ENCODE peak calls at places on chromosomes 12 and 14, in nine cellular contexts. F, U, X, M, N, G, S, I and D are unnamed samples.

GRCh38 chr14:94113490-94113889 is 3.0 kb downstream of the IFI27 start:
- DNase-seq in F (peak; percentile 22), U (no peak), X (no peak), M (peak; percentile 30), N (peak; percentile 62), G (no peak), S (no peak), I (no peak), D (peak; percentile 76)

GRCh38 chr14:80475074-80475473 is 263.8 kb upstream of the DIO2 start:
- DNase-seq in F (peak; percentile 82), U (no peak), X (no peak), M (no peak), N (no peak), G (no peak), S (no peak), I (no peak), D (no peak)

GRCh38 chr12:105485321-105485910 is 154.9 kb downstream of the C12orf75 start:
- DNase-seq in F (peak; percentile 65), U (no peak), X (no peak), M (peak; percentile 99), N (peak; percentile 9), G (peak; percentile 15), S (peak; percentile 22), I (peak; percentile 68), D (peak; percentile 28)

GRCh38 chr14:24316597-24316950 is 5.3 kb downstream of the LTB4R start:
- DNase-seq in F (no peak), U (no peak), X (no peak), M (no peak), N (no peak), G (no peak), S (no peak), I (no peak), D (no peak)

GRCh38 chr12:123478762-123479161 is 20.8 kb downstream of the SNRNP35 start:
- DNase-seq in F (peak; percentile 18), U (no peak), X (no peak), M (peak; percentile 94), N (no peak), G (no peak), S (no peak), I (peak; percentile 95), D (peak; percentile 77)

GRCh38 chr14:38089123-38089522 is 118.6 kb upstream of the SSTR1 start:
- DNase-seq in F (no peak), U (no peak), X (no peak), M (no peak), N (no peak), G (no peak), S (no peak), I (no peak), D (no peak)

GRCh38 chr14:73489481-73490175 is 1.1 kb upstream of the RIOX1 start:
- DNase-seq in F (no peak), U (no peak), X (no peak), M (no peak), N (no peak), G (no peak), S (no peak), I (no peak), D (no peak)

GRCh38 chr12:57236224-57236924 is 6.9 kb downstream of the SHMT2 start:
- DNase-seq in F (no peak), U (no peak), X (no peak), M (no peak), N (no peak), G (no peak), S (no peak), I (no peak), D (no peak)

GRCh38 chr14:36485773-36486172 is 34.3 kb downstream of the NKX2-1 start:
- DNase-seq in F (no peak), U (no peak), X (no peak), M (no peak), N (no peak), G (no peak), S (no peak), I (no peak), D (no peak)

GRCh38 chr12:45483571-45483970 is 245.9 kb upstream of the ARID2 start:
- DNase-seq in F (peak; percentile 3), U (no peak), X (no peak), M (no peak), N (peak; percentile 40), G (peak; percentile 68), S (no peak), I (peak; percentile 65), D (no peak)

GRCh38 chr14:75010472-75010871 is 7.8 kb downstream of the EIF2B2 start:
- DNase-seq in F (no peak), U (no peak), X (no peak), M (no peak), N (no peak), G (no peak), S (no peak), I (no peak), D (no peak)

GRCh38 chr12:74780458-74781241 is 243.0 kb downstream of the ATXN7L3B start:
- DNase-seq in F (peak; percentile 46), U (no peak), X (no peak), M (no peak), N (no peak), G (no peak), S (no peak), I (no peak), D (no peak)

GRCh38 chr14:104888489-104889373 is 23.7 kb downstream of the CEP170B start:
- DNase-seq in F (no peak), U (peak; percentile 10), X (no peak), M (no peak), N (no peak), G (peak; percentile 13), S (no peak), I (no peak), D (peak; percentile 26)

GRCh38 chr12:58584885-58585284 is 335.4 kb downstream of the LRIG3 start:
- DNase-seq in F (peak; percentile 37), U (no peak), X (no peak), M (no peak), N (no peak), G (no peak), S (no peak), I (no peak), D (no peak)

GRCh38 chr12:72035625-72036024 is 97.0 kb downstream of the TPH2 start:
- DNase-seq in F (no peak), U (no peak), X (no peak), M (no peak), N (no peak), G (no peak), S (no peak), I (no peak), D (no peak)
- TF ChIP-seq POLR2A in F (no peak), U (no peak), X (no peak), M (no peak), N (no peak), G (no peak), S (no peak), I (no peak), D (no peak)

DNA sequence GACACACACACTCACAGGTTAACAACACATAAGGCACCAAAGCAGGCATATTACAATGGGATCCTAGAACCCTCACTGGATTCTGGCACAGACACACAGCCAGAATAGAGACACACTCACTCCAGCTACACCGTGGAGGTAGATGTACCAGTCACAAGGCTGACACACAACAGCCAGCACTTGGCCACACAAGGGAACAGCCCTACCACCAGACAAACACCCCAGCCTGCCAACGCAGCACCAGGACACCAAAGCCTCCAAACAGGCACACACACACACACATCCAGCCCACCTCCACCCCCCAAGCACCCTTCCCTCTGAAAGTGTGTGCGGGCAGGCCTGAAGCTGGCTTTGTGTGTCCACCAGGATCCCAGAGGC is 10.9 kb upstream of the ITGB7 start:
- DNase-seq in F (peak; percentile 27), U (no peak), X (no peak), M (no peak), N (no peak), G (no peak), S (peak; percentile 39), I (no peak), D (no peak)
- H3K27ac ChIP-seq in F (peak overlapping the region; percentile 58), U (peak overlapping the region; percentile 98), X (peak overlapping the region; percentile 46), M (no peak overlapping the region), N (no peak overlapping the region), G (peak overlapping the region; percentile 99), S (peak overlapping the region; percentile 98), I (peak overlapping the region; percentile 98), D (peak overlapping the region; percentile 100)

DNA sequence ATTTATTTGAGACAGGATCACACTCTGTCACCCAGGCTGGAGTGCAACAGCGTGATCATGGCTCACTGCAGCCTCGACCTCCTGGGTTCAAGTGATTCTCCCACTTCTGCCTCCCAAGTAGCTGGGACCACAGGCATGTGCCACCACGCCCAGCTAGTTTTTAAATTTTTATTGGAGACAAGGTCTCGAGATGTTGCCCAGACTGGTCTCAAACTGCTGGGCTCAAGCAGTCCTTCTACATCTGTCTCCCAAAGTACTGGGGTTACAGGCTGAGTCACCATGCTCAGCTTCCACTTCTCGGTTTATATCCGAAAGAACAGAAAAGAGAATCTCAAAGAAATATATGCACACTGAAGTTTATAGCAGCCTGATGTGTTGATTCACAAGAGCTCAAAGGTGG is 107.5 kb downstream of the SCARB1 start:
- DNase-seq in F (no peak), U (no peak), X (no peak), M (no peak), N (no peak), G (no peak), S (no peak), I (no peak), D (no peak)
- H3K4me1 ChIP-seq in F (peaks cover 12% of the 10 kb centered on the region), U (peaks cover 21% of the 10 kb centered on the region), X (no peaks in the 10 kb centered on the region), M (no peaks in the 10 kb centered on the region), N (peaks cover 60% of the 10 kb centered on the region), G (no peaks in the 10 kb centered on the region), S (peaks cover 11% of the 10 kb centered on the region), I (peaks cover 52% of the 10 kb centered on the region), D (peaks cover 31% of the 10 kb centered on the region)

GRCh38 chr14:102528441-102529170 is 19.0 kb upstream of the ANKRD9 start:
- DNase-seq in F (no peak), U (no peak), X (no peak), M (peak; percentile 60), N (no peak), G (no peak), S (no peak), I (no peak), D (no peak)

GRCh38 chr14:102525213-102526143 is 15.9 kb upstream of the ANKRD9 start:
- DNase-seq in F (peak; percentile 59), U (no peak), X (peak; percentile 39), M (no peak), N (peak; percentile 55), G (peak; percentile 37), S (peak; percentile 80), I (no peak), D (no peak)

GRCh38 chr14:102527255-102528232 is 18.0 kb upstream of the ANKRD9 start:
- DNase-seq in F (no peak), U (no peak), X (peak; percentile 63), M (no peak), N (no peak), G (no peak), S (peak; percentile 89), I (no peak), D (no peak)

GRCh38 chr14:102532204-102532658 is 22.7 kb upstream of the ANKRD9 start:
- DNase-seq in F (peak; percentile 17), U (no peak), X (no peak), M (no peak), N (no peak), G (no peak), S (peak; percentile 80), I (no peak), D (no peak)

DNA sequence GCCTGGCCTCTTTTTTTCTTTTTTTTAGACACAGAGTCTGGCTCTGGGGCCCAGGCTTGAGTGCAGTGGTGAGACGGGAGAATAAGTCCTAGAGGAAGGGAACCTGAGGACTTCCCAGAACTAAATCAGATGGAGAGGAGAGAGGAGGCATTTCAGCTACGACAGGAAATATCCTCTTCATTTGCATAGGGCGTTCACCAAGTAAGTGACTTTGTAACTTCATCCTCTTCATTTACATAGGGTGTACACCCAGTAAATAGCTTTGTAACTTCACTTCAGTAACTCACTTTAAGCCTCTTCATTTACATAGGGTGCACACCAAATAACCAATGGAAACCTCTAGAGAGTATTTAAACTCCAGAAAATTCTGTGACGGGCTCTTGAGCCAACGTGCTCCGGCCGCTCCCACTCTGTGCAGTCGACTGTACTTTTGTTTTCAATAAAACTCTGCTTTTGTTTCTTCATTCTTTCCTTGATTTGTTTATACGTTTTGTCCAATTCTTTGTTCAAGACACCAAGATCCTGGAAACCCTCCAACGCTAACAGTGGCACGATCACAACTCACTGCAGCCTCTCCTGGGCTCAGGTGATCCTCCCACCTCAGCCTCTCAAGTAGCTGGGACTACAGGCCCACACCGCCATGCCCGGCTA is 21.4 kb upstream of the ANKRD9 start:
- DNase-seq in F (no peak), U (no peak), X (no peak), M (no peak), N (no peak), G (no peak), S (no peak), I (no peak), D (no peak)
- TF ChIP-seq POLR2A in F (no peak), U (no peak), X (no peak), M (no peak), N (no peak), G (no peak), S (no peak), I (no peak), D (no peak)